ENCODE peak calls at places on chromosomes 5 and 9, in five cellular contexts. P, I, Y, D and Q are unnamed samples.

GRCh38 chr9:125703662-125704061 is 3.3 kb downstream of the MAPKAP1 start:
- DNase-seq in P (no peak), I (no peak), Y (no peak), D (no peak), Q (no peak)

GRCh38 chr9:109509625-109510024 is 11.5 kb upstream of the PTPN3 start:
- DNase-seq in P (no peak), I (no peak), Y (no peak), D (no peak), Q (no peak)

GRCh38 chr9:81565144-81565543 is 124.2 kb downstream of the TLE1 start:
- DNase-seq in P (no peak), I (no peak), Y (peak), D (no peak), Q (no peak)

GRCh38 chr9:130852801-130853200 is 17.7 kb downstream of the ABL1 start:
- DNase-seq in P (no peak), I (no peak), Y (no peak), D (no peak), Q (no peak)

GRCh38 chr5:139147743-139148079 is 50.5 kb downstream of the SIL1 start:
- DNase-seq in P (no peak), I (no peak), Y (no peak), D (no peak), Q (no peak)

GRCh38 chr9:88017086-88017485 is 42.8 kb upstream of the CDK20 start:
- DNase-seq in P (no peak), I (no peak), Y (no peak), D (no peak), Q (no peak)

GRCh38 chr9:109411818-109412352 is 86.2 kb downstream of the PTPN3 start:
- DNase-seq in P (peak), I (peak), Y (no peak), D (no peak), Q (peak)

GRCh38 chr5:52876456-52876855 is 88.7 kb downstream of the ITGA1 start:
- DNase-seq in P (no peak), I (no peak), Y (no peak), D (no peak), Q (no peak)

GRCh38 chr9:31824860-31825259 is 559.6 kb upstream of the ACO1 start:
- DNase-seq in P (no peak), I (no peak), Y (peak), D (no peak), Q (no peak)

GRCh38 chr5:12242960-12243888 is 339.0 kb upstream of the CTNND2 start:
- DNase-seq in P (no peak), I (no peak), Y (no peak), D (no peak), Q (no peak)

GRCh38 chr5:133751846-133752245 is 139.5 kb upstream of the FSTL4 start:
- DNase-seq in P (no peak), I (no peak), Y (no peak), D (no peak), Q (no peak)

GRCh38 chr9:96441798-96442445 is 8.0 kb upstream of the HABP4 start:
- DNase-seq in P (peak), I (no peak), Y (peak), D (no peak), Q (no peak)

GRCh38 chr5:86806206-86806605 is 188.5 kb downstream of the COX7C start:
- DNase-seq in P (no peak), I (no peak), Y (peak), D (no peak), Q (no peak)

GRCh38 chr5:123094919-123095693 is 6.1 kb downstream of the PRDM6 start:
- DNase-seq in P (no peak), I (no peak), Y (no peak), D (no peak), Q (no peak)

GRCh38 chr5:181205735-181206401 is 872 bp upstream of the TRIM7 start:
- DNase-seq in P (no peak), I (no peak), Y (no peak), D (no peak), Q (no peak)

GRCh38 chr9:2809692-2810423 is 34.0 kb downstream of the PUM3 start:
- DNase-seq in P (no peak), I (no peak), Y (peak), D (peak), Q (peak)

GRCh38 chr9:78009156-78009555 is 22.5 kb downstream of the GNAQ start:
- DNase-seq in P (no peak), I (no peak), Y (no peak), D (no peak), Q (no peak)

GRCh38 chr5:169728-170094 is 21.6 kb upstream of the LRRC14B start:
- DNase-seq in P (no peak), I (no peak), Y (no peak), D (no peak), Q (no peak)

GRCh38 chr5:135343417-135343816 is 55.6 kb downstream of the MACROH2A1 start:
- DNase-seq in P (no peak), I (no peak), Y (no peak), D (no peak), Q (no peak)

GRCh38 chr9:99216073-99216472 is 5.7 kb downstream of the ALG2 start:
- DNase-seq in P (no peak), I (no peak), Y (no peak), D (no peak), Q (no peak)
- TF ChIP-seq ZNF274 in P (no peak), I (no peak), Y (no peak), D (no peak), Q (no peak)

GRCh38 chr5:16815432-16815831 is 120.7 kb downstream of the MYO10 start:
- DNase-seq in P (no peak), I (no peak), Y (no peak), D (no peak), Q (no peak)

DNA sequence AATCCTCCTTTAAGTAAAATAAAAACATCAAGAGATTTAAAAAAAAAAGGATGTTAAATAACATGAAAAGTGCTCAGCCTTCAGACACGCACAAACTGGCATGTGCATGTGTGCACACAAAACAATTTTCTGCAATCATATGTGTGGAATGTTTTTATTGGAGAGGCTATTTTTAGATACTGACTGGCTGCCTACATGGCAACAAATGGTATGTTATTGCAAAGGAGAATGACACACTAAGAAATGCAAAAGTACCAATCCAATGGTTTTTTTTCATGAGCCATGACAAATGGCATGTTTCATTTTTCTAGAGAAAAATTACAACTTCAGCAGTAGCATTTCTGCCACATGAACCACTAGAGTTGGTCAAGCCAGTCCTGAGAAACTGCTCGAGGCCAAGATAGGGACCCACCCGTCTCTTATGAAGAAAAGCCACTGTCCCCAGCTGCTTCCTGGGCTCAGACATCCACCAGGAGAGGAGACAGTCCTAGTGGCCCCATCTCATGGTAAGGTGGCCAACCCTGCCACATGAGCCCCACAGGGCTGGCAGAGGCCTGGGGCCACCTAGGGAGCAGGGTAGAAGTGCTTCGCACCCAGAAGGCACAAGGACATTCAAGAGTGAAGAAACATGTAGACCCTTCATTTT is 116.4 kb downstream of the MYO10 start:
- DNase-seq in P (no peak), I (no peak), Y (no peak), D (no peak), Q (no peak)
- TF ChIP-seq ZNF274 in P (no peak), I (no peak), Y (no peak), D (no peak), Q (no peak)

GRCh38 chr5:6484446-6484845 is 35.8 kb downstream of the UBE2QL1 start:
- DNase-seq in P (no peak), I (no peak), Y (no peak), D (no peak), Q (no peak)

GRCh38 chr5:6478793-6479192 is 30.1 kb downstream of the UBE2QL1 start:
- DNase-seq in P (no peak), I (no peak), Y (no peak), D (no peak), Q (no peak)

GRCh38 chr5:6483880-6484382 is 35.3 kb downstream of the UBE2QL1 start:
- DNase-seq in P (no peak), I (peak), Y (no peak), D (no peak), Q (no peak)

GRCh38 chr5:6482735-6483134 is 34.1 kb downstream of the UBE2QL1 start:
- DNase-seq in P (no peak), I (no peak), Y (no peak), D (no peak), Q (no peak)

GRCh38 chr5:6480133-6481051 is 31.7 kb downstream of the UBE2QL1 start:
- DNase-seq in P (peak), I (peak), Y (no peak), D (no peak), Q (no peak)
- TF ChIP-seq ZNF274 in P (no peak), I (no peak), Y (no peak), D (no peak), Q (no peak)

GRCh38 chr9:95023217-95024003 is 294.1 kb downstream of the FANCC start:
- DNase-seq in P (no peak), I (no peak), Y (peak), D (no peak), Q (no peak)
- TF ChIP-seq ZNF274 in P (no peak), I (no peak), Y (no peak), D (no peak), Q (no peak)

GRCh38 chr5:16866795-16867584 is 69.1 kb downstream of the MYO10 start:
- DNase-seq in P (no peak), I (no peak), Y (no peak), D (peak), Q (no peak)

GRCh38 chr5:16870878-16871277 is 65.2 kb downstream of the MYO10 start:
- DNase-seq in P (no peak), I (no peak), Y (no peak), D (no peak), Q (no peak)

GRCh38 chr5:16871746-16872339 is 64.2 kb downstream of the MYO10 start:
- DNase-seq in P (no peak), I (no peak), Y (no peak), D (no peak), Q (no peak)

GRCh38 chr5:16867585-16867953 is 68.5 kb downstream of the MYO10 start:
- DNase-seq in P (no peak), I (no peak), Y (no peak), D (no peak), Q (no peak)

GRCh38 chr5:16869821-16870796 is 66.0 kb downstream of the MYO10 start:
- DNase-seq in P (no peak), I (no peak), Y (no peak), D (no peak), Q (no peak)
- TF ChIP-seq ZNF274 in P (no peak), I (no peak), Y (no peak), D (no peak), Q (no peak)

GRCh38 chr5:5316333-5316732 is 106.1 kb upstream of the ICE1 start:
- DNase-seq in P (no peak), I (no peak), Y (no peak), D (no peak), Q (no peak)

GRCh38 chr5:5321137-5321536 is 101.3 kb upstream of the ICE1 start:
- DNase-seq in P (no peak), I (no peak), Y (no peak), D (no peak), Q (no peak)

GRCh38 chr5:5320062-5320805 is 102.2 kb upstream of the ICE1 start:
- DNase-seq in P (no peak), I (no peak), Y (no peak), D (no peak), Q (no peak)

GRCh38 chr5:5317976-5318375 is 104.5 kb upstream of the ICE1 start:
- DNase-seq in P (no peak), I (no peak), Y (no peak), D (no peak), Q (no peak)

GRCh38 chr5:5318426-5319205 is 103.9 kb upstream of the ICE1 start:
- DNase-seq in P (no peak), I (no peak), Y (no peak), D (no peak), Q (no peak)
- TF ChIP-seq ZNF274 in P (no peak), I (no peak), Y (no peak), D (no peak), Q (no peak)

GRCh38 chr5:147305147-147305546 is 70.3 kb downstream of the STK32A start:
- DNase-seq in P (no peak), I (no peak), Y (no peak), D (no peak), Q (no peak)

GRCh38 chr5:147306351-147306750 is 71.5 kb downstream of the STK32A start:
- DNase-seq in P (no peak), I (no peak), Y (no peak), D (no peak), Q (no peak)

GRCh38 chr5:147307170-147307569 is 72.3 kb downstream of the STK32A start:
- DNase-seq in P (no peak), I (no peak), Y (no peak), D (no peak), Q (no peak)

GRCh38 chr5:147310059-147310704 is 75.4 kb downstream of the STK32A start:
- DNase-seq in P (no peak), I (no peak), Y (no peak), D (no peak), Q (no peak)
- TF ChIP-seq ZNF274 in P (no peak), I (no peak), Y (no peak), D (no peak), Q (no peak)

GRCh38 chr9:14240491-14240890 is 73.5 kb downstream of the NFIB start:
- DNase-seq in P (no peak), I (no peak), Y (no peak), D (no peak), Q (no peak)
- TF ChIP-seq ZNF274 in P (no peak), I (no peak), Y (no peak), D (no peak), Q (no peak)

GRCh38 chr9:115200711-115201505 is 83.0 kb upstream of the TNC start:
- DNase-seq in P (no peak), I (no peak), Y (no peak), D (no peak), Q (no peak)

GRCh38 chr9:115202181-115202580 is 84.2 kb upstream of the TNC start:
- DNase-seq in P (no peak), I (no peak), Y (no peak), D (no peak), Q (no peak)

GRCh38 chr9:115204827-115205506 is 87.0 kb upstream of the TNC start:
- DNase-seq in P (no peak), I (no peak), Y (no peak), D (no peak), Q (no peak)

GRCh38 chr9:115207003-115207837 is 89.3 kb upstream of the TNC start:
- DNase-seq in P (no peak), I (peak), Y (no peak), D (no peak), Q (peak)

DNA sequence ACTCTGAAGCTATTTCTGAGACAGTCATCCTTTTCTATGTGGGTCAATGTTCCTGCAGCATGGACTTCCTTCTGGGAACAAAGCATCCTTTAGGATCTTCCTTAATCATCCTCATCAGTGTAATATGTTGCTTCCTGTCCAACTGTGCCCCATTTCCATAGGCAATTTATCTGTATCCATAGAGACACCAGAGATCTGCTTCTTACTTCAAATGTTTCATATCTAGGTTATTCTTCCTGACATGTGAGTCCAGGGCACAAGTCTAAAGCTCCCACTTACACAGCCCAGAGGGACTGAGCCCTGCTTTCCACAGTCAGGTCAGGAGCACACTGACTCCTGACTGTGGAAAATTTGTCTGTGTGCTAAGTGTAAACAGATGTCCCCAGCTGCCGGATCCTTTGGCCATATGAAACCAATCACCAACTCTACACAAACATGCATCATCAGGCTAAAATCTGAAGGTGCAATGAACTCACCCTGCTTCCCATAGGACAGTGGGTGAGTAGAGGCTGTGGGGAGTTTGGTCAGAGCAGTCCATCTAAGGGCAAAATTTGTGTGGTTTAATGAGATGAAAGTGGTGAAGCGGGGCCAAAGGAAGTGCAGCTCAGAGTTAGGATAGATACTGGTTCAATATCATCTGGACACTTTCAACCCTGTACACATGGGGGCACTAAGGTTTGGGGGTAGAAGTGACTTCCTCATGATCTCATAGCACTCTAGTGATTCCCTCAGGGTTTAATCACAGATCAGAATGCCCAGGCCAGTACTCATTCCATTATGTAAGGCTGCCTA is 85.2 kb upstream of the TNC start:
- DNase-seq in P (no peak), I (no peak), Y (no peak), D (no peak), Q (no peak)
- TF ChIP-seq ZNF274 in P (no peak), I (no peak), Y (no peak), D (no peak), Q (no peak)

DNA sequence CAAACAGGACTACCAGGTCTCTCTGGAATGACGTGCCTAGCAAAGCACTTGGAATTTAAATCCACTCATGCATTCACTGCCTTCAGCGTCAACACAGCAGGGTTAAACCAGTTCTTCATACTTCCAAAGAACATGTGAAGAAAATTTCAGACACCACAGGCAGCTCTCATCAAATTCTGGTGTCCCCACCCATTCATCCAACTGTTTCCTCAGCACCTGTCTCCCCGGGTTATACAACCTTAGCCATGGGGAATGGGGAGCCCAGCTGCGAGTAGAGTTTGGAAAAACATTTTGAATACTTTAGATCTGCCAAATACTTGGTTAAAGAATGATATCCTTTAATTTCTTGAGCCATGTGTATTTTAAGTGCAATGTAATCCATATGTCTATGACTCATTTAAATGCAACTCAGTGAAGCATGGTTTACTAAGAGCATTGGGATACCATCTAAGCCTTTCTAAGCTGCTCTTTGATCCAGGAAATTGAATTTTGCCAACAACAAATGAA is 17.4 kb downstream of the ADAM19 start:
- DNase-seq in P (no peak), I (no peak), Y (peak), D (no peak), Q (no peak)
- TF ChIP-seq ZNF274 in P (no peak), I (no peak), Y (no peak), D (no peak), Q (no peak)